ENCODE peak calls at places on chromosomes 11 and 22, in four cellular contexts. One of them, this sample, is unnamed.
A peak's percentile ranks its signal among the peaks of the same experiment; 100 is the strongest.

GRCh38 chr11:134499990-134500389 is 87.9 kb upstream of the B3GAT1 start:
- DNase-seq in gastrocnemius medialis: no peak
- DNase-seq in breast epithelium: no peak
- DNase-seq in PC-3: no peak
- DNase-seq in this sample: peak; percentile 51

GRCh38 chr11:102171101-102171500 is 60.9 kb downstream of the YAP1 start:
- DNase-seq in breast epithelium: no peak
- DNase-seq in gastrocnemius medialis: no peak
- DNase-seq in PC-3: peak; percentile 84
- DNase-seq in this sample: no peak

GRCh38 chr11:17405232-17406005 is 17.0 kb upstream of the KCNJ11 start:
- DNase-seq in gastrocnemius medialis: peak; percentile 93
- DNase-seq in breast epithelium: peak; percentile 81
- DNase-seq in PC-3: peak; percentile 28
- DNase-seq in this sample: peak; percentile 61

GRCh38 chr11:8294251-8294935 is 30.7 kb upstream of the LMO1 start:
- DNase-seq in gastrocnemius medialis: no peak
- DNase-seq in breast epithelium: no peak
- DNase-seq in PC-3: no peak
- DNase-seq in this sample: no peak

GRCh38 chr11:103110406-103110805 is 1.2 kb downstream of the DYNC2H1 start:
- DNase-seq in PC-3: peak; percentile 60
- DNase-seq in breast epithelium: no peak
- DNase-seq in gastrocnemius medialis: no peak
- DNase-seq in this sample: no peak

GRCh38 chr11:117335399-117335798 is 7.7 kb downstream of the CEP164 start:
- DNase-seq in breast epithelium: no peak
- DNase-seq in PC-3: no peak
- DNase-seq in gastrocnemius medialis: no peak
- DNase-seq in this sample: no peak

GRCh38 chr11:123519055-123519796 is 89.2 kb downstream of the GRAMD1B start:
- DNase-seq in breast epithelium: no peak
- DNase-seq in gastrocnemius medialis: no peak
- DNase-seq in PC-3: peak; percentile 81
- DNase-seq in this sample: no peak

GRCh38 chr22:11629661-11630385 is 3898.2 kb upstream of the OR11H1 start:
- DNase-seq in PC-3: no peak
- DNase-seq in breast epithelium: no peak
- DNase-seq in gastrocnemius medialis: no peak
- DNase-seq in this sample: no peak

GRCh38 chr11:128625766-128626165 is 38.4 kb upstream of the ETS1 start:
- DNase-seq in breast epithelium: no peak
- DNase-seq in gastrocnemius medialis: no peak
- DNase-seq in PC-3: no peak
- DNase-seq in this sample: no peak

GRCh38 chr11:12163181-12163841 is 52.9 kb downstream of the MICAL2 start:
- DNase-seq in PC-3: peak; percentile 46
- DNase-seq in breast epithelium: peak; percentile 56
- DNase-seq in gastrocnemius medialis: no peak
- DNase-seq in this sample: peak; percentile 92

GRCh38 chr11:21806982-21807749 is 385.7 kb upstream of the ANO5 start:
- DNase-seq in gastrocnemius medialis: no peak
- DNase-seq in breast epithelium: no peak
- DNase-seq in PC-3: no peak
- DNase-seq in this sample: no peak

GRCh38 chr11:92698742-92699141 is 270.7 kb upstream of the MTNR1B start:
- DNase-seq in gastrocnemius medialis: no peak
- DNase-seq in breast epithelium: no peak
- DNase-seq in PC-3: no peak
- DNase-seq in this sample: no peak

GRCh38 chr22:30005213-30005857 is 74.9 kb upstream of the HORMAD2 start:
- DNase-seq in breast epithelium: peak; percentile 69
- DNase-seq in PC-3: peak; percentile 84
- DNase-seq in gastrocnemius medialis: peak; percentile 24
- DNase-seq in this sample: no peak

GRCh38 chr11:18312012-18312411 is 9.9 kb downstream of the HPS5 start:
- DNase-seq in gastrocnemius medialis: no peak
- DNase-seq in PC-3: no peak
- DNase-seq in breast epithelium: no peak
- DNase-seq in this sample: no peak

GRCh38 chr11:80916180-80916811 is 1475.5 kb upstream of the TENM4 start:
- DNase-seq in PC-3: no peak
- DNase-seq in gastrocnemius medialis: no peak
- DNase-seq in breast epithelium: no peak
- DNase-seq in this sample: no peak

GRCh38 chr11:92707173-92707619 is 262.3 kb upstream of the MTNR1B start:
- DNase-seq in PC-3: no peak
- DNase-seq in gastrocnemius medialis: no peak
- DNase-seq in breast epithelium: peak; percentile 88
- DNase-seq in this sample: no peak

GRCh38 chr11:130765369-130765768 is 150.9 kb downstream of the SNX19 start:
- DNase-seq in breast epithelium: no peak
- DNase-seq in PC-3: no peak
- DNase-seq in gastrocnemius medialis: no peak
- DNase-seq in this sample: no peak

GRCh38 chr11:17593466-17594245 is 46.6 kb downstream of the OTOG start:
- DNase-seq in PC-3: no peak
- DNase-seq in breast epithelium: no peak
- DNase-seq in gastrocnemius medialis: no peak
- DNase-seq in this sample: peak; percentile 53

GRCh38 chr11:118383657-118384056 is 17.7 kb upstream of the ATP5MG start:
- DNase-seq in gastrocnemius medialis: no peak
- DNase-seq in PC-3: no peak
- DNase-seq in breast epithelium: no peak
- DNase-seq in this sample: no peak

GRCh38 chr11:72239849-72240460 is 4.0 kb downstream of the PHOX2A start:
- DNase-seq in PC-3: peak; percentile 40
- DNase-seq in gastrocnemius medialis: no peak
- DNase-seq in breast epithelium: no peak
- DNase-seq in this sample: no peak

GRCh38 chr11:18455686-18456372 is at the start of gene LDHAL6A:
- DNase-seq in breast epithelium: no peak
- DNase-seq in PC-3: no peak
- DNase-seq in gastrocnemius medialis: no peak
- DNase-seq in this sample: no peak

GRCh38 chr11:78476066-78476465 is 58.4 kb upstream of the GAB2 start:
- DNase-seq in gastrocnemius medialis: no peak
- DNase-seq in breast epithelium: no peak
- DNase-seq in PC-3: peak; percentile 86
- DNase-seq in this sample: no peak

GRCh38 chr22:47654922-47655451 is 892.5 kb downstream of the TBC1D22A start:
- DNase-seq in breast epithelium: no peak
- DNase-seq in PC-3: no peak
- DNase-seq in gastrocnemius medialis: no peak
- DNase-seq in this sample: no peak

GRCh38 chr11:32229566-32230240 is 138.8 kb downstream of the RCN1 start:
- DNase-seq in gastrocnemius medialis: no peak
- DNase-seq in PC-3: no peak
- DNase-seq in breast epithelium: no peak
- DNase-seq in this sample: no peak

GRCh38 chr11:93536346-93536871 is 6.8 kb downstream of the SMCO4 start:
- DNase-seq in breast epithelium: no peak
- DNase-seq in gastrocnemius medialis: no peak
- DNase-seq in PC-3: no peak
- DNase-seq in this sample: no peak

GRCh38 chr22:35761037-35761436 is 43.4 kb downstream of the APOL5 start:
- DNase-seq in PC-3: peak; percentile 9
- DNase-seq in breast epithelium: no peak
- DNase-seq in gastrocnemius medialis: no peak
- DNase-seq in this sample: no peak

GRCh38 chr11:120306519-120307242 is 18.4 kb upstream of the TLCD5 start:
- DNase-seq in breast epithelium: no peak
- DNase-seq in gastrocnemius medialis: no peak
- DNase-seq in PC-3: peak; percentile 98
- DNase-seq in this sample: peak; percentile 74
- TF ChIP-seq CTCF in breast epithelium: no peak
- TF ChIP-seq CTCF in gastrocnemius medialis: no peak
- TF ChIP-seq CTCF in PC-3: peak; percentile 88
- TF ChIP-seq CTCF in this sample: no peak

DNA sequence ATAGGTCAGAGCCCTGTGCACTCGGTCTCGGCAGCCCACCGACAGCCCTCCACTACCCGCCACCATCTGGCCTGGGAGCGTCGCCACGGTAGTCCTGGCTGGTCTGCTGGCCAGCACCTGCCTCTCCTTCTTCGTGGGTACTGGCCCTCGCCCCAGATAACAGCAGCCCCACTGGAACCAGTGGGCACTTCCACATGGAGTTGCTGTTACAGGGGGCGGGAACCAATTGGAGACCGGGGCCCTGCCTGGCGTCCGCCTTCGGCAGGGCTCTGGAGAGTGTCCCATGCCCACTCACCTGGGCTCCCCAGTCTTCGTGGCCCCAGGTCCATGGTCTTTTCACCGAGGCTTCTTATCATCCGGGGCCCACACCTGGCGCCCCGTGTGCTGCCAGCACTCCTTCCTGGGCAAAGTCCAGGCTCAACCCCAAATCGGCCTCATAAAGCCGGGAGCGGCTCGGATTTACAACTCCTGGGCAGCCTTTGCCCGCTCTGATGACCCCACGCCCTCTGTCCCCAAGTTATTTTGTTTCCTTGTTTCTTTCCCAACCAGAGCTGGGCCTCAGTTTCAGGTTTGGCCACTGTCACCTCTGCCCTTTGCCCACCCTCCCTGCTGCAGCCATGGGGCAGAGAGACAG is 12.9 kb upstream of the EHD1 start:
- DNase-seq in gastrocnemius medialis: no peak
- DNase-seq in breast epithelium: no peak
- DNase-seq in PC-3: no peak
- DNase-seq in this sample: no peak
- H3K4me1 ChIP-seq in gastrocnemius medialis: peaks cover 9% of the 10 kb centered on the region
- H3K4me1 ChIP-seq in breast epithelium: no peaks in the 10 kb centered on the region
- H3K4me1 ChIP-seq in PC-3: peaks cover 13% of the 10 kb centered on the region
- H3K4me1 ChIP-seq in this sample: peaks cover 5% of the 10 kb centered on the region

DNA sequence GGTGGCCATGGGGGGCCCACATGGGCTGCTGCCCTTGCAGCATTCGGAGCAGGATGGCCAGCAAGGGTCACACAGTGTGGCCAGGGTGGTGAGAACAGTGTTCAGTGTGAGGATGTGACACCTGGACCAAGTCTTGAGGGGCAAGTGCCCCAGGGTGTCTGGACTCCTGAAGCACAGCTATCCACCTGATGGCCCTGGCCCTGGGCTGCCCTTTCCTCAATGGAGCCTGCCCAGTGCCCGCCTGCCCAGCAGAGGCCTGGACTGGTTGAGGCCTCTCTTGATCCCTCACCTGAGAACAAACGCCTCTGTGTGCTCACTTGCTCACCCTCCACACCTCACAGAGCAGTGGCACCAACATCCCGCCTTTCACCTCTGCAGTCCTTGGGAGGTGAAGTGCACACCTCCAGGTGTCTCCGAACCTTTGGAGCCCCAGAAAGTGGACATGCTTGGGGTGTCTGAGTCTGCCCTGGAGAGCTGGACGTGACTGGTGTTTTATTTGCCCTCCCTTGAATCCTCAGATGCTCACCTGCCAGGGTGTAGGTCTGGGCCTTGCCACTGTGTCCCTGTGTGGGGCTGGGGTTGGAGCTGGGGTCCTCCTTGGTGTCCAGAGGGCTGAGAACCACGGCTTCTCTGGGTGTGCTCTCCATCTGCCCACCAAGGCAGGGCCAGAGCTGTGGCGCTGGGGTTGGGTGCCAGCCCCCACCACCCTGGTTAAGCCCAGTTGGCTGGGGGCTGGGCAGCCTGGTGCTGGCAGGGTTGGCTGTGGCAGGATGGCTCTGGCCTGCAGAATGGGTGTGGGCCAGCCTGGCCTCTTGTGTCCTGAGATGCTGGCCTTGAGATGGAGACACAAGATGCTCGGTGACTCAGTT is 3.8 kb upstream of the MUC2 start:
- DNase-seq in PC-3: no peak
- DNase-seq in gastrocnemius medialis: no peak
- DNase-seq in breast epithelium: no peak
- DNase-seq in this sample: no peak
- H3K4me3 ChIP-seq in PC-3: no peak overlapping the region
- H3K4me3 ChIP-seq in gastrocnemius medialis: no peak overlapping the region
- H3K4me3 ChIP-seq in breast epithelium: no peak overlapping the region
- H3K4me3 ChIP-seq in this sample: no peak overlapping the region

GRCh38 chr11:63639195-63639832 is 25.1 kb upstream of the PLAAT3 start:
- DNase-seq in PC-3: peak; percentile 64
- DNase-seq in gastrocnemius medialis: no peak
- DNase-seq in breast epithelium: no peak
- DNase-seq in this sample: no peak
- TF ChIP-seq CTCF in PC-3: peak; percentile 73
- TF ChIP-seq CTCF in gastrocnemius medialis: peak; percentile 60
- TF ChIP-seq CTCF in breast epithelium: peak; percentile 45
- TF ChIP-seq CTCF in this sample: peak; percentile 39

GRCh38 chr22:37352481-37352880 is 70.2 kb downstream of the CYTH4 start:
- DNase-seq in gastrocnemius medialis: no peak
- DNase-seq in breast epithelium: no peak
- DNase-seq in PC-3: no peak
- DNase-seq in this sample: no peak
- H3K4me1 ChIP-seq in gastrocnemius medialis: no peaks in the 10 kb centered on the region
- H3K4me1 ChIP-seq in breast epithelium: no peaks in the 10 kb centered on the region
- H3K4me1 ChIP-seq in PC-3: no peaks in the 10 kb centered on the region
- H3K4me1 ChIP-seq in this sample: no peaks in the 10 kb centered on the region